ENCODE peak calls at places on chromosomes 2 and 18, in six cellular contexts. One of them, this sample, is unnamed.

GRCh38 chr18:23716516-23716915 is 27.3 kb downstream of the LAMA3 start:
- DNase-seq in sigmoid colon: no peak
- DNase-seq in spleen: no peak
- DNase-seq in heart left ventricle: no peak
- DNase-seq in mucosa of descending colon: no peak
- DNase-seq in psoas muscle: no peak
- DNase-seq in this sample: peak; percentile 29

GRCh38 chr2:109258376-109258775 is 129.4 kb downstream of the SH3RF3 start:
- DNase-seq in mucosa of descending colon: no peak
- DNase-seq in spleen: peak; percentile 66
- DNase-seq in sigmoid colon: no peak
- DNase-seq in heart left ventricle: no peak
- DNase-seq in psoas muscle: no peak
- DNase-seq in this sample: no peak

GRCh38 chr18:58091099-58091611 is 47.1 kb downstream of the NEDD4L start:
- DNase-seq in spleen: no peak
- DNase-seq in heart left ventricle: no peak
- DNase-seq in psoas muscle: no peak
- DNase-seq in sigmoid colon: no peak
- DNase-seq in mucosa of descending colon: peak; percentile 62
- DNase-seq in this sample: no peak

GRCh38 chr18:12352188-12352587 is 24.8 kb downstream of the AFG3L2 start:
- DNase-seq in spleen: no peak
- DNase-seq in sigmoid colon: no peak
- DNase-seq in mucosa of descending colon: no peak
- DNase-seq in psoas muscle: no peak
- DNase-seq in heart left ventricle: no peak
- DNase-seq in this sample: no peak

GRCh38 chr2:217929294-217929671 is 73.5 kb downstream of the TNS1 start:
- DNase-seq in mucosa of descending colon: peak; percentile 45
- DNase-seq in psoas muscle: peak; percentile 32
- DNase-seq in spleen: no peak
- DNase-seq in heart left ventricle: no peak
- DNase-seq in sigmoid colon: no peak
- DNase-seq in this sample: no peak

GRCh38 chr2:98334439-98335078 is 11.7 kb upstream of the CNGA3 start:
- DNase-seq in spleen: no peak
- DNase-seq in psoas muscle: no peak
- DNase-seq in mucosa of descending colon: no peak
- DNase-seq in heart left ventricle: no peak
- DNase-seq in sigmoid colon: no peak
- DNase-seq in this sample: no peak

GRCh38 chr18:5444269-5444668 is 99.5 kb downstream of the EPB41L3 start:
- DNase-seq in psoas muscle: no peak
- DNase-seq in spleen: no peak
- DNase-seq in sigmoid colon: no peak
- DNase-seq in mucosa of descending colon: no peak
- DNase-seq in heart left ventricle: no peak
- DNase-seq in this sample: no peak

GRCh38 chr18:44079602-44080001 is 601.1 kb upstream of the SETBP1 start:
- DNase-seq in psoas muscle: no peak
- DNase-seq in heart left ventricle: no peak
- DNase-seq in spleen: no peak
- DNase-seq in mucosa of descending colon: no peak
- DNase-seq in sigmoid colon: no peak
- DNase-seq in this sample: no peak

GRCh38 chr2:207892676-207893402 is 123.1 kb upstream of the FZD5 start:
- DNase-seq in mucosa of descending colon: no peak
- DNase-seq in psoas muscle: no peak
- DNase-seq in heart left ventricle: no peak
- DNase-seq in sigmoid colon: no peak
- DNase-seq in spleen: no peak
- DNase-seq in this sample: no peak

GRCh38 chr2:55864351-55865084 is 59.1 kb downstream of the EFEMP1 start:
- DNase-seq in psoas muscle: no peak
- DNase-seq in spleen: no peak
- DNase-seq in heart left ventricle: no peak
- DNase-seq in mucosa of descending colon: no peak
- DNase-seq in sigmoid colon: no peak
- DNase-seq in this sample: no peak

GRCh38 chr2:7432426-7432825 is 515.2 kb downstream of the RNF144A start:
- DNase-seq in heart left ventricle: no peak
- DNase-seq in spleen: no peak
- DNase-seq in psoas muscle: no peak
- DNase-seq in sigmoid colon: no peak
- DNase-seq in mucosa of descending colon: no peak
- DNase-seq in this sample: no peak

GRCh38 chr2:61926921-61927477 is 21.5 kb downstream of the COMMD1 start:
- DNase-seq in sigmoid colon: no peak
- DNase-seq in mucosa of descending colon: no peak
- DNase-seq in spleen: no peak
- DNase-seq in heart left ventricle: no peak
- DNase-seq in psoas muscle: no peak
- DNase-seq in this sample: no peak

GRCh38 chr2:68757081-68757480 is 22.5 kb downstream of the ARHGAP25 start:
- DNase-seq in mucosa of descending colon: no peak
- DNase-seq in sigmoid colon: no peak
- DNase-seq in spleen: no peak
- DNase-seq in heart left ventricle: no peak
- DNase-seq in psoas muscle: no peak
- DNase-seq in this sample: no peak

GRCh38 chr18:35620765-35621164 is 39.2 kb downstream of the GALNT1 start:
- DNase-seq in spleen: no peak
- DNase-seq in mucosa of descending colon: no peak
- DNase-seq in sigmoid colon: no peak
- DNase-seq in heart left ventricle: no peak
- DNase-seq in psoas muscle: no peak
- DNase-seq in this sample: no peak

GRCh38 chr2:189002079-189002478 is 27.9 kb downstream of the COL3A1 start:
- DNase-seq in mucosa of descending colon: no peak
- DNase-seq in spleen: no peak
- DNase-seq in heart left ventricle: no peak
- DNase-seq in sigmoid colon: no peak
- DNase-seq in psoas muscle: no peak
- DNase-seq in this sample: no peak

GRCh38 chr2:126543081-126543480 is 112.9 kb upstream of the GYPC start:
- DNase-seq in spleen: no peak
- DNase-seq in heart left ventricle: no peak
- DNase-seq in psoas muscle: no peak
- DNase-seq in sigmoid colon: no peak
- DNase-seq in mucosa of descending colon: no peak
- DNase-seq in this sample: no peak
- H3K9me3 ChIP-seq in spleen: peaks cover 22% of the 10 kb centered on the region
- H3K9me3 ChIP-seq in heart left ventricle: peaks cover 35% of the 10 kb centered on the region
- H3K9me3 ChIP-seq in psoas muscle: peaks cover 14% of the 10 kb centered on the region
- H3K9me3 ChIP-seq in sigmoid colon: no peaks in the 10 kb centered on the region
- H3K9me3 ChIP-seq in mucosa of descending colon: peaks cover 20% of the 10 kb centered on the region
- H3K9me3 ChIP-seq in this sample: no peaks in the 10 kb centered on the region

DNA sequence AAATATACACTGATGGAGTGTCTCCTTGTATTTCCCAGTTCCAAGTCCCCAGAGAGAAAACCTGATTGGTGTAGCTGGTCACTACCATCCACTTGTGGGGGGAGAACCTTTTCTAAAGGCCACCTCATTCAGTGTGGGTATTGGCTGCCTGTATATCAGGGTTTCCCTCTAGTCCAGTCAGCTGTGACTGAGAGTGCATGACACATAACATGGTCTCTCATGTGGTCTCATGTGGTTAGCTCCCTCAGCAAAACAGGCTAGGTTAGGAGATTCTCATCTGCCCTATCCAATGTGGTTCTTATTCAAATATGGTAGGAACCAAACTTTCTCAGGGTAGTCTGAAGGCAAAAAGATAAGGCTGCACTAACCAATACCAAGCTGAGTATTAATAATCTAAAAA is 4.1 kb upstream of the GORASP2 start:
- DNase-seq in heart left ventricle: no peak
- DNase-seq in psoas muscle: no peak
- DNase-seq in sigmoid colon: no peak
- DNase-seq in spleen: no peak
- DNase-seq in mucosa of descending colon: no peak
- DNase-seq in this sample: no peak
- H3K9me3 ChIP-seq in heart left ventricle: no peaks in the 10 kb centered on the region
- H3K9me3 ChIP-seq in psoas muscle: no peaks in the 10 kb centered on the region
- H3K9me3 ChIP-seq in sigmoid colon: no peaks in the 10 kb centered on the region
- H3K9me3 ChIP-seq in spleen: peaks cover 10% of the 10 kb centered on the region
- H3K9me3 ChIP-seq in mucosa of descending colon: peaks cover 7% of the 10 kb centered on the region
- H3K9me3 ChIP-seq in this sample: no peaks in the 10 kb centered on the region

GRCh38 chr2:240967681-240968621 is 30.5 kb upstream of the SNED1 start:
- DNase-seq in mucosa of descending colon: peak; percentile 44
- DNase-seq in heart left ventricle: no peak
- DNase-seq in psoas muscle: peak; percentile 10
- DNase-seq in sigmoid colon: no peak
- DNase-seq in spleen: peak; percentile 73
- DNase-seq in this sample: no peak

GRCh38 chr2:240966906-240967680 is 31.3 kb upstream of the SNED1 start:
- DNase-seq in mucosa of descending colon: no peak
- DNase-seq in sigmoid colon: peak; percentile 59
- DNase-seq in heart left ventricle: no peak
- DNase-seq in psoas muscle: peak; percentile 12
- DNase-seq in spleen: peak; percentile 71
- DNase-seq in this sample: no peak

GRCh38 chr2:240965296-240965904 is 33.0 kb upstream of the SNED1 start:
- DNase-seq in psoas muscle: peak; percentile 5
- DNase-seq in sigmoid colon: peak; percentile 65
- DNase-seq in mucosa of descending colon: peak; percentile 49
- DNase-seq in spleen: peak; percentile 87
- DNase-seq in heart left ventricle: peak; percentile 72
- DNase-seq in this sample: no peak

GRCh38 chr2:240965905-240966456 is 32.4 kb upstream of the SNED1 start:
- DNase-seq in sigmoid colon: no peak
- DNase-seq in heart left ventricle: no peak
- DNase-seq in psoas muscle: peak; percentile 9
- DNase-seq in mucosa of descending colon: no peak
- DNase-seq in spleen: peak; percentile 76
- DNase-seq in this sample: no peak

DNA sequence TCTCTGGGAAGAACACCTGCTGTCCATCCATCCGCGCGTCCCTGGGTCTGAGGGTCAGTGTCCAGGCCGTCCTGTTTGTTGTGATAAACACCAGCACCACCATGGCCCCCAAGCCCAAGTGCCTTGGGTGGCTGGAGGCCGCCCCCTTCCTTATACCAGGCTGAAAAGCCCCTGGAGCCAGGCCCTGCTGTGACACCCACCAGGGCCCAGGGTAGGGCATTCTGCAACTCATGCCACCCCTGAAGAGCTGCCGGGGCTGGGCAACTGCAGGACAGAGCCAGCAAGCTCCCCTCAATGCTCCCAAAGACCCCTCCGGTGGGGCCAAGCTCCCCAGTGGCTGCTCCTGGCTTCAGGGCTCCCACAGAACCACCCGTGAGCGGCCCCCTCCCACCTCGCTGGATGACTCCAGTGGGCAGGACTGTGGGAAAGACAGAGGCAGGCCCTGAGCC is 31.9 kb upstream of the SNED1 start:
- DNase-seq in heart left ventricle: peak; percentile 6
- DNase-seq in sigmoid colon: no peak
- DNase-seq in mucosa of descending colon: no peak
- DNase-seq in psoas muscle: peak; percentile 3
- DNase-seq in spleen: peak; percentile 64
- DNase-seq in this sample: no peak
- H3K9me3 ChIP-seq in heart left ventricle: no peaks in the 10 kb centered on the region
- H3K9me3 ChIP-seq in sigmoid colon: no peaks in the 10 kb centered on the region
- H3K9me3 ChIP-seq in mucosa of descending colon: no peaks in the 10 kb centered on the region
- H3K9me3 ChIP-seq in psoas muscle: no peaks in the 10 kb centered on the region
- H3K9me3 ChIP-seq in spleen: no peaks in the 10 kb centered on the region
- H3K9me3 ChIP-seq in this sample: no peaks in the 10 kb centered on the region

GRCh38 chr2:237652854-237653253 is 25.5 kb downstream of the LRRFIP1 start:
- DNase-seq in psoas muscle: no peak
- DNase-seq in heart left ventricle: no peak
- DNase-seq in mucosa of descending colon: no peak
- DNase-seq in sigmoid colon: no peak
- DNase-seq in spleen: no peak
- DNase-seq in this sample: no peak
- H3K9me3 ChIP-seq in psoas muscle: no peaks in the 10 kb centered on the region
- H3K9me3 ChIP-seq in heart left ventricle: peaks cover 4% of the 10 kb centered on the region
- H3K9me3 ChIP-seq in mucosa of descending colon: no peaks in the 10 kb centered on the region
- H3K9me3 ChIP-seq in sigmoid colon: no peaks in the 10 kb centered on the region
- H3K9me3 ChIP-seq in spleen: peaks cover 4% of the 10 kb centered on the region
- H3K9me3 ChIP-seq in this sample: no peaks in the 10 kb centered on the region

DNA sequence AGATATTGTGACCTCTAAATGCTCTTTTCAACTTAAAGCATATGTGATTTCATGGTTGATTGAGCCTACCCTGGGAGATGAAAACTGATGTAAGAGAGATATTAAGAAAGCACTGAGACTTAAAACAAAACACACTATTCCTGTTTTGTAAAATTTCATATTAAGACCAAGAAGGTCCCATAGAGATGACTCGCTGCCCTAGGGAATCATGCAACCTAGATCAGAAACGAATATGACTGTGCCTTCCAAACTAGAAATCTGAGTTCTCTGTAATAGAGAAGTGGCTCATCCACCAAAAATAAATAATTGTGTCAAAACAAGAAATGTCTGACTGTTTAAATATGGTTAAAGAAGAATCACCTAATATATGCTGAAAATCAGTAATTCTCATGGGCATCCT is 776.8 kb upstream of the SOX11 start:
- DNase-seq in mucosa of descending colon: no peak
- DNase-seq in spleen: no peak
- DNase-seq in heart left ventricle: no peak
- DNase-seq in sigmoid colon: no peak
- DNase-seq in psoas muscle: no peak
- DNase-seq in this sample: no peak
- H3K9me3 ChIP-seq in mucosa of descending colon: peaks cover 34% of the 10 kb centered on the region
- H3K9me3 ChIP-seq in spleen: no peaks in the 10 kb centered on the region
- H3K9me3 ChIP-seq in heart left ventricle: no peaks in the 10 kb centered on the region
- H3K9me3 ChIP-seq in sigmoid colon: peaks cover 5% of the 10 kb centered on the region
- H3K9me3 ChIP-seq in psoas muscle: no peaks in the 10 kb centered on the region
- H3K9me3 ChIP-seq in this sample: no peaks in the 10 kb centered on the region

GRCh38 chr2:127356531-127356930 is 31.2 kb downstream of the MAP3K2 start:
- DNase-seq in mucosa of descending colon: no peak
- DNase-seq in spleen: no peak
- DNase-seq in sigmoid colon: no peak
- DNase-seq in heart left ventricle: no peak
- DNase-seq in psoas muscle: no peak
- DNase-seq in this sample: no peak

GRCh38 chr2:127359520-127359919 is 28.3 kb downstream of the MAP3K2 start:
- DNase-seq in mucosa of descending colon: no peak
- DNase-seq in spleen: no peak
- DNase-seq in heart left ventricle: no peak
- DNase-seq in sigmoid colon: no peak
- DNase-seq in psoas muscle: no peak
- DNase-seq in this sample: no peak

GRCh38 chr2:127358971-127359370 is 28.8 kb downstream of the MAP3K2 start:
- DNase-seq in psoas muscle: no peak
- DNase-seq in heart left ventricle: no peak
- DNase-seq in spleen: no peak
- DNase-seq in sigmoid colon: no peak
- DNase-seq in mucosa of descending colon: no peak
- DNase-seq in this sample: no peak

GRCh38 chr2:127360242-127360641 is 27.5 kb downstream of the MAP3K2 start:
- DNase-seq in psoas muscle: no peak
- DNase-seq in heart left ventricle: no peak
- DNase-seq in sigmoid colon: no peak
- DNase-seq in spleen: no peak
- DNase-seq in mucosa of descending colon: no peak
- DNase-seq in this sample: no peak

DNA sequence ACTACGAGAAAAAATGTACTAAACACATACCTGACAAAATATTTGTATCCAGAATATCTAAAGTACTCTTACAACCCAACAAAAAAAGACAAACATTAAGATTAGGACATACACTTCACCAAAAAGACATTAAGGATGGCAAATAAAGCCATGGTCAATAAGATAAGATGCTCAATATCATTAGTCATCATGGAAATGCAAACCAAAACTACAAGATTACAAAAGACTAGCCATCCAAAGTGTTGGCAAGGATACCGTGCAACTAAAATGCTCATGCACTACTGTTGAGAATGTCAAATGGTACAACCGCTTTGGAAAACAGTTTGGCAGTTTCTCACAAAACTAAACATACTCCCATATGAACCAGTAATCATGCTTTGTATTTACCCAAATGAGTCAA is 29.7 kb downstream of the MAP3K2 start:
- DNase-seq in psoas muscle: no peak
- DNase-seq in sigmoid colon: no peak
- DNase-seq in mucosa of descending colon: no peak
- DNase-seq in heart left ventricle: no peak
- DNase-seq in spleen: no peak
- DNase-seq in this sample: no peak
- H3K9me3 ChIP-seq in psoas muscle: no peaks in the 10 kb centered on the region
- H3K9me3 ChIP-seq in sigmoid colon: no peaks in the 10 kb centered on the region
- H3K9me3 ChIP-seq in mucosa of descending colon: no peaks in the 10 kb centered on the region
- H3K9me3 ChIP-seq in heart left ventricle: no peaks in the 10 kb centered on the region
- H3K9me3 ChIP-seq in spleen: no peaks in the 10 kb centered on the region
- H3K9me3 ChIP-seq in this sample: no peaks in the 10 kb centered on the region

This sample was measured in esophagus muscularis mucosa.